ENCODE peak calls at places on chromosomes 13 and 19, in five cellular contexts. X is pancreas, L is right atrium auricular region, O is heart right ventricle, D is cardiac muscle cell. G is an unnamed sample.

GRCh38 chr13:83340170-83340569 is 542.1 kb downstream of the SLITRK1 start:
- DNase-seq in X (no peak), L (no peak), O (no peak), D (no peak), G (no peak)

GRCh38 chr13:31044658-31045620 is 112.5 kb downstream of the TEX26 start:
- DNase-seq in D (no peak), O (no peak), X (no peak), L (no peak), G (no peak)

GRCh38 chr19:50024719-50025021 is 502 bp downstream of the VRK3 start:
- DNase-seq in O (no peak), D (no peak), X (no peak), L (no peak), G (peak)

GRCh38 chr13:23709521-23709920 is 139.3 kb downstream of the TNFRSF19 start:
- DNase-seq in O (no peak), L (no peak), D (no peak), X (no peak), G (no peak)

GRCh38 chr13:24068472-24068871 is 92.0 kb upstream of the SPATA13 start:
- DNase-seq in O (no peak), D (no peak), X (no peak), L (no peak), G (no peak)

GRCh38 chr19:1748703-1749341 is 4.5 kb upstream of the ONECUT3 start:
- DNase-seq in O (no peak), X (no peak), L (no peak), D (no peak), G (no peak)

GRCh38 chr13:75489502-75490263 is 7.7 kb upstream of the TBC1D4 start:
- DNase-seq in O (no peak), D (peak), X (no peak), L (no peak), G (no peak)

GRCh38 chr13:23980160-23980551 is 82.9 kb upstream of the C1QTNF9B start:
- DNase-seq in D (peak), X (peak), L (peak), O (peak), G (no peak)

GRCh38 chr19:5460748-5461147 is 5.5 kb downstream of the ZNRF4 start:
- DNase-seq in O (no peak), D (no peak), X (no peak), L (no peak), G (no peak)

GRCh38 chr19:8251025-8251472 is 41.9 kb downstream of the CERS4 start:
- DNase-seq in X (peak), L (peak), D (peak), O (peak), G (peak)

GRCh38 chr13:65095118-65095517 is 2135.0 kb downstream of the PCDH9 start:
- DNase-seq in L (no peak), X (no peak), D (no peak), O (no peak), G (peak)

GRCh38 chr19:9847087-9847671 is 12.1 kb downstream of the PIN1 start:
- DNase-seq in D (peak), L (peak), O (no peak), X (no peak), G (no peak)

GRCh38 chr19:44552324-44552723 is 22.8 kb upstream of the CEACAM20 start:
- DNase-seq in L (peak), X (no peak), O (peak), D (peak), G (no peak)

GRCh38 chr13:29507356-29507755 is 88.1 kb downstream of the SLC7A1 start:
- DNase-seq in L (no peak), D (no peak), X (no peak), O (no peak), G (no peak)

GRCh38 chr13:51858433-51859247 is 3.1 kb upstream of the CCDC70 start:
- DNase-seq in O (no peak), D (no peak), X (no peak), L (no peak), G (no peak)

GRCh38 chr13:25927363-25927762 is 124.5 kb downstream of the SHISA2 start:
- DNase-seq in X (no peak), O (no peak), D (no peak), L (no peak), G (no peak)

GRCh38 chr19:35497406-35497805 is 7.1 kb upstream of the KRTDAP start:
- DNase-seq in D (no peak), O (no peak), X (no peak), L (no peak), G (no peak)

GRCh38 chr13:44904982-44905381 is 84.3 kb downstream of the NUFIP1 start:
- DNase-seq in O (peak), L (peak), D (peak), X (no peak), G (peak)

GRCh38 chr13:110285991-110286923 is 20.7 kb downstream of the COL4A1 start:
- DNase-seq in O (no peak), L (peak), X (no peak), D (no peak), G (no peak)

GRCh38 chr13:56187331-56187730 is 953.4 kb upstream of the PRR20A start:
- DNase-seq in D (no peak), X (no peak), L (no peak), O (no peak), G (no peak)

GRCh38 chr13:97975280-97975850 is 21.9 kb downstream of the IPO5 start:
- DNase-seq in L (no peak), X (no peak), O (no peak), D (no peak), G (no peak)

GRCh38 chr13:51416107-51416506 is 36.7 kb downstream of the INTS6 start:
- DNase-seq in D (no peak), X (no peak), L (no peak), O (no peak), G (no peak)

GRCh38 chr19:1072371-1073015 is 5.5 kb downstream of the ARHGAP45 start:
- DNase-seq in L (no peak), X (no peak), O (no peak), D (no peak), G (no peak)

GRCh38 chr13:43802511-43802910 is 15.7 kb upstream of the ENOX1 start:
- DNase-seq in O (no peak), X (no peak), D (no peak), L (no peak), G (no peak)

GRCh38 chr19:41434450-41434849 is 5.3 kb downstream of the DMAC2 start:
- DNase-seq in L (no peak), D (no peak), X (no peak), O (no peak), G (no peak)

GRCh38 chr13:78978381-78978998 is 319.5 kb upstream of the OBI1 start:
- DNase-seq in X (peak), O (no peak), D (peak), L (no peak), G (peak)

GRCh38 chr13:37168151-37168550 is 62.7 kb upstream of the CSNK1A1L start:
- DNase-seq in X (no peak), O (no peak), L (no peak), D (no peak), G (no peak)

GRCh38 chr13:53007872-53008271 is 20.7 kb upstream of the OLFM4 start:
- DNase-seq in X (no peak), O (no peak), D (no peak), L (no peak), G (no peak)

GRCh38 chr13:48769107-48769704 is 115.5 kb downstream of the CYSLTR2 start:
- DNase-seq in O (no peak), L (peak), D (peak), X (peak), G (peak)

GRCh38 chr13:97851269-97851668 is 102.2 kb upstream of the IPO5 start:
- DNase-seq in O (no peak), L (no peak), X (no peak), D (peak), G (no peak)

GRCh38 chr13:29541400-29541799 is 54.1 kb downstream of the SLC7A1 start:
- DNase-seq in L (no peak), O (no peak), X (no peak), D (no peak), G (no peak)

GRCh38 chr19:33905937-33906577 is 109.4 kb downstream of the KCTD15 start:
- DNase-seq in L (peak), O (peak), X (peak), D (peak), G (no peak)

GRCh38 chr13:44523176-44524017 is 52.7 kb downstream of the TSC22D1 start:
- DNase-seq in D (peak), L (no peak), X (peak), O (no peak), G (peak)

GRCh38 chr19:40771101-40771539 is 4.2 kb upstream of the MIA start:
- DNase-seq in D (no peak), X (no peak), O (no peak), L (no peak), G (no peak)

GRCh38 chr13:85367887-85368286 is 431.3 kb downstream of the SLITRK6 start:
- DNase-seq in X (no peak), D (peak), O (no peak), L (no peak), G (no peak)

GRCh38 chr13:85366759-85367417 is 432.3 kb downstream of the SLITRK6 start:
- DNase-seq in L (no peak), O (no peak), D (peak), X (no peak), G (no peak)

GRCh38 chr13:85363504-85363903 is 435.7 kb downstream of the SLITRK6 start:
- DNase-seq in L (no peak), O (no peak), X (no peak), D (no peak), G (no peak)

GRCh38 chr13:85368686-85369085 is 430.5 kb downstream of the SLITRK6 start:
- DNase-seq in X (no peak), D (no peak), L (no peak), O (no peak), G (no peak)

GRCh38 chr13:85362980-85363379 is 436.2 kb downstream of the SLITRK6 start:
- DNase-seq in O (no peak), L (no peak), D (no peak), X (no peak), G (no peak)
- H3K4me3 ChIP-seq in O (no peak), L (no peak), D (no peak), X (no peak), G (no peak)

DNA sequence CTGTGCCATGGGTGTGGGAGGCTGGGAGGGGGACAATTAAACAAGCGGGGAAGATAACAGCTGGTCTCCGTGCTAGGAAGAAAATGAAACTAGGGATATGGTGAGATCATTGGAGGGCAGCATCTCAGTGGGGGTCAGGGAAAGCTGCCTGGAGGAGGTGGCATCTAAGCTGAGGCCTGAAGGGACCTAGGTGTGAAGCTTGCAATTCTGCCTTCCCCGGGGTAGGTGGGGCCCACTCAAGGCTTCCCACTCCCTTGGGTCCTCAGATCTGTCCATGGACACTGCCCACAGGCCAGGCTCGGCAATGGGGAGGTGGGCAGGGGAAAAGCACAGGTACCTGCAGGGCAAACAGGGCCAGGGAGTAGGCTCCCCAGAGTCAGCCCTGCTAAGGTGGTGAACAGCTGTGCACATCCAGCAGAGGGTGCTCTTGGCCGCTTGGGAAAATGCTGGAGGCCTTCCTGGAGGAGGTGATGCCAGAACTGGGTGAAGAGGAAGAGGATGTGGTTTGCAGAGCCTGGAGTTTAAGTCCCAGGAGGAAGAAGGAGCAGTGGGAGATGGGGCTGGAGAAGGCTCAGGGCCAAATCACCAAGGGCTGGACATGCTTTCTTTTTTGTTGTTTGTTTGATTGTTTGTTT is 25.7 kb upstream of the CCNE1 start:
- DNase-seq in L (no peak), X (no peak), D (no peak), O (no peak), G (no peak)
- TF ChIP-seq CTCF in L (no peak), X (no peak), D (no peak), O (no peak), G (peak)

DNA sequence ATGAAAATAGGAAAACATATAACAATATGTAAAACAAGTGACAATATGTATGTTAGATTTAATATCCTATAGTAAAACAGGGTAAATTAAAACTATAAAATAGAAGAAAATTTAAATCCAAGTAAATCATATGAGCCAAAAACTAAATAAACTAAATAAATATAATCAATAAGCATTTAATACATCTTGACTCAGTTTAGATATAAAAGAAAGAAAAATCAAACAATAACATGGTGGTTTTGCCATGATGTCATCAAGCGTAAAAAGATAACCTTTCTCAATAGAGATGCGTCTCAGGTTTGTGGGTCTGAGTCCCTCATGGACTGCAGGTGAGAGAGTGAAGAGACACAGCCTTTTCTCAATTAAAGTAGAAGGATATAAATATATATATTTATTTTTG is 26.6 kb upstream of the ZNF331 start:
- DNase-seq in O (no peak), L (no peak), X (no peak), D (no peak), G (no peak)
- H3K4me3 ChIP-seq in O (no peak), L (no peak), X (no peak), D (no peak), G (no peak)

GRCh38 chr19:13597625-13598024 is 91.3 kb upstream of the CACNA1A start:
- DNase-seq in X (peak), O (no peak), L (peak), D (peak), G (peak)
- TF ChIP-seq CTCF in X (peak), O (peak), L (no peak), D (peak), G (peak)

DNA sequence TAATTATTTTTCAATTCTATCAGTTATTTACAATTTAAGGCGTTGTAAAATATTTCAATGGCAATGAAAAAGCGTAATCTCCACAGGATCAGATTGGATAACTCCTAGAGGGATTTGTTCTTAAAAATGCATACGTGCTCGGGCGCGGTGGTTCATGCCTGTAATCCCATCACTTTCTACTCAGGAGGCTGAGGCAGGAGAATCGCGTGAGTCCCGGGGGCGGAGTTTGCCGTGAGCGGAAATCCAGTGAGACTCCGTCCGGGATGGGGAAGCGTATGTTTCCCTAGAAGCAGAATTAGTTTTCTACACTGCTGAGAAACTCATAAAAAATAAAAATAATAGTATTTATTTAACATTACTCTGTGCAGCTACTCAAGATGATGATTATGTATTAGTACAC is 917.8 kb upstream of the PCDH20 start:
- DNase-seq in L (no peak), O (no peak), D (no peak), X (no peak), G (no peak)
- H3K4me3 ChIP-seq in L (no peak), O (no peak), D (no peak), X (no peak), G (no peak)

DNA sequence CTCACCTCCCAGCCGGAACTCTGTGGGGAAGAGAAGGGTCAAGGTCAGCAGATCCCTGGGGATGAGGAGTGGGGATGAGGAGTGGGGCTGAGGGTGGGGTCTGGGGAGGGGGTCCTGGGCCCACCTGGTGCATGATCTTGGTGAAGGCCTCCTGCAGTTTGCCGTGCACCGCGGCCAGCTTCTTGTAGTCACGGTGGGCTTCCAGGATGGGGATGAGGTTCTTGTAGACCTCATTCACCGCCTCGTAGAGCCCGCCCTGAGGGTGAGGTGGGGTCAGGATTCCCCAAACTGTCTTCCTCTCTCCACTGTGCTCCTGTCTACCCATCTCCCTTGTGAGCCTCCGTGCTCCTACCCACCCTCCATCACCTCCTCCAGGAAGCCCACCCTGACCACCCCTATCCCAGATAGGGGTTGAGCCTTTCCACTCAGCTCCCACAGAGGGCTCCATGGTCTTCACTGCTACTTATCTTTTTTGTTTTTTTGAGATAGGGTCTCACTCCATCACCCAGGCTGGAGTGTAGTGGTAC is 6.8 kb upstream of the KANK2 start:
- DNase-seq in L (no peak), D (no peak), O (no peak), X (no peak), G (no peak)
- TF ChIP-seq CTCF in L (no peak), D (no peak), O (no peak), X (no peak), G (no peak)

GRCh38 chr13:57425531-57425930 is 206.0 kb upstream of the PCDH17 start:
- DNase-seq in D (no peak), L (no peak), O (no peak), X (no peak), G (no peak)
- H3K4me3 ChIP-seq in D (no peak), L (no peak), O (no peak), X (no peak), G (no peak)

G was measured in LNCaP clone FGC.